ENCODE peak calls at places on chromosomes 2 and 18, in seven cellular contexts. P is SK-MEL-5; K is substantia nigra; A is thyroid gland; Q is NCI-H2081; V is central memory CD4-positive, alpha-beta T cell; Z is prostate gland. I is an unnamed sample.

GRCh38 chr2:205427112-205427511 is 255.2 kb upstream of the NRP2 start:
- DNase-seq in P (no peak), K (no peak), A (no peak), Q (no peak), V (no peak), Z (no peak), I (no peak)

GRCh38 chr2:220191031-220191430 is 563.6 kb downstream of the SLC4A3 start:
- DNase-seq in P (no peak), K (no peak), A (no peak), Q (no peak), V (no peak), Z (no peak), I (no peak)

GRCh38 chr18:36454848-36455458 is 157.4 kb downstream of the FHOD3 start:
- DNase-seq in P (no peak), K (no peak), A (no peak), Q (peak; percentile 18), V (no peak), Z (no peak), I (no peak)

GRCh38 chr18:2902327-2902726 is 55.5 kb downstream of the EMILIN2 start:
- DNase-seq in P (no peak), K (no peak), A (no peak), Q (no peak), V (no peak), Z (no peak), I (no peak)

GRCh38 chr18:70491734-70492348 is 203.0 kb downstream of the SOCS6 start:
- DNase-seq in P (peak; percentile 81), K (peak; percentile 52), A (peak; percentile 38), Q (peak; percentile 48), V (peak; percentile 11), Z (no peak), I (peak; percentile 84)

GRCh38 chr2:222728621-222729020 is 57.2 kb downstream of the MOGAT1 start:
- DNase-seq in P (no peak), K (no peak), A (no peak), Q (no peak), V (no peak), Z (no peak), I (no peak)

GRCh38 chr2:219308142-219309093 is 783 bp downstream of the PTPRN start:
- DNase-seq in P (peak; percentile 60), K (no peak), A (peak; percentile 38), Q (no peak), V (peak; percentile 48), Z (no peak), I (peak; percentile 88)

GRCh38 chr2:110854355-110855081 is 122.1 kb downstream of the ACOXL start:
- DNase-seq in P (peak; percentile 45), K (no peak), A (no peak), Q (no peak), V (no peak), Z (no peak), I (no peak)

GRCh38 chr2:151753540-151753939 is 19.3 kb upstream of the NEB start:
- DNase-seq in P (no peak), K (no peak), A (no peak), Q (no peak), V (no peak), Z (no peak), I (no peak)

GRCh38 chr2:86020984-86021383 is 84.7 kb downstream of the POLR1A start:
- DNase-seq in P (peak; percentile 38), K (peak; percentile 70), A (peak; percentile 83), Q (no peak), V (no peak), Z (no peak), I (no peak)

GRCh38 chr2:204220896-204221295 is 284.3 kb downstream of the ICOS start:
- DNase-seq in P (no peak), K (no peak), A (no peak), Q (no peak), V (no peak), Z (no peak), I (no peak)

GRCh38 chr18:24317370-24317769 is 80.3 kb downstream of the OSBPL1A start:
- DNase-seq in P (no peak), K (no peak), A (no peak), Q (no peak), V (no peak), Z (no peak), I (no peak)

GRCh38 chr2:153871231-153872221 is at the start of gene GALNT13:
- DNase-seq in P (peak; percentile 1), K (peak; percentile 85), A (no peak), Q (peak; percentile 95), V (no peak), Z (no peak), I (no peak)

GRCh38 chr2:69386376-69386775 is 651 bp downstream of the GFPT1 start:
- DNase-seq in P (no peak), K (no peak), A (no peak), Q (no peak), V (no peak), Z (no peak), I (peak; percentile 21)

GRCh38 chr2:233448220-233448559 is 93.9 kb downstream of the DGKD start:
- DNase-seq in P (peak; percentile 22), K (no peak), A (peak; percentile 3), Q (no peak), V (no peak), Z (no peak), I (peak; percentile 64)

GRCh38 chr2:26651458-26652155 is 10.4 kb upstream of the CIB4 start:
- DNase-seq in P (no peak), K (no peak), A (no peak), Q (no peak), V (no peak), Z (no peak), I (no peak)

I was measured in OCI-M1.